ENCODE peak calls at places on chromosomes 6 and 20, in seven cellular contexts. E is CD8-positive, alpha-beta T cell; H is hepatic stellate cell; P is CD4-positive, alpha-beta memory T cell; G is brain microvascular endothelial cell; T is Caco-2; I is M059J. B is an unnamed sample.

GRCh38 chr6:161169060-161169459 is 104.8 kb downstream of the AGPAT4 start:
- DNase-seq in E (no peak), H (no peak), P (no peak), G (no peak), T (no peak), I (peak), B (no peak)

GRCh38 chr6:130434174-130434873 is 68.5 kb downstream of the TMEM200A start:
- DNase-seq in E (no peak), H (no peak), P (no peak), G (peak), T (no peak), I (peak), B (no peak)

GRCh38 chr6:45679631-45680030 is 301.9 kb upstream of the SUPT3H start:
- DNase-seq in E (no peak), H (no peak), P (no peak), G (no peak), T (no peak), I (no peak), B (no peak)

GRCh38 chr6:129186988-129187387 is 304.1 kb downstream of the LAMA2 start:
- DNase-seq in E (no peak), H (peak), P (no peak), G (peak), T (no peak), I (peak), B (no peak)

GRCh38 chr6:108170607-108171290 is 4.9 kb downstream of the NR2E1 start:
- DNase-seq in E (no peak), H (no peak), P (no peak), G (no peak), T (no peak), I (no peak), B (peak)

GRCh38 chr20:9807176-9807575 is 31.7 kb downstream of the PAK5 start:
- DNase-seq in E (no peak), H (no peak), P (no peak), G (no peak), T (no peak), I (no peak), B (no peak)

GRCh38 chr6:54681987-54682386 is 164.6 kb upstream of the FAM83B start:
- DNase-seq in E (no peak), H (peak), P (no peak), G (peak), T (no peak), I (peak), B (no peak)

GRCh38 chr20:33059741-33060390 is 6.2 kb downstream of the BPIFB3 start:
- DNase-seq in E (no peak), H (no peak), P (no peak), G (no peak), T (no peak), I (no peak), B (no peak)

GRCh38 chr20:19827818-19828217 is 69.8 kb downstream of the RIN2 start:
- DNase-seq in E (no peak), H (no peak), P (no peak), G (no peak), T (no peak), I (no peak), B (no peak)

GRCh38 chr6:35648203-35648602 is 40.5 kb downstream of the FKBP5 start:
- DNase-seq in E (no peak), H (no peak), P (no peak), G (no peak), T (no peak), I (no peak), B (no peak)

GRCh38 chr20:2756056-2756611 is 44.3 kb downstream of the CPXM1 start:
- DNase-seq in E (no peak), H (peak), P (no peak), G (peak), T (peak), I (peak), B (peak)

GRCh38 chr20:42018979-42019378 is 400.8 kb upstream of the CHD6 start:
- DNase-seq in E (no peak), H (no peak), P (no peak), G (no peak), T (peak), I (no peak), B (no peak)

GRCh38 chr6:14711056-14711703 is 534.7 kb upstream of the JARID2 start:
- DNase-seq in E (no peak), H (peak), P (no peak), G (peak), T (no peak), I (peak), B (peak)

GRCh38 chr20:36575066-36575743 is 1.8 kb downstream of the TGIF2 start:
- DNase-seq in E (peak), H (peak), P (peak), G (peak), T (peak), I (peak), B (peak)

GRCh38 chr6:107493158-107494057 is 3.5 kb downstream of the SOBP start:
- DNase-seq in E (no peak), H (peak), P (no peak), G (peak), T (peak), I (no peak), B (peak)

GRCh38 chr20:25399038-25399430 is 8.4 kb upstream of the ABHD12 start:
- DNase-seq in E (peak), H (peak), P (no peak), G (peak), T (peak), I (peak), B (peak)

GRCh38 chr6:83424392-83425018 is 6.3 kb downstream of the ME1 start:
- DNase-seq in E (no peak), H (no peak), P (no peak), G (no peak), T (no peak), I (no peak), B (no peak)

B was measured in GM23338.